ENCODE peak calls at places on chromosomes 12 and 14, in six cellular contexts. J is epithelial cell of proximal tubule, F is mucosa of descending colon, V is tibial artery, X is lower leg skin, D is pancreas. T is an unnamed sample.

GRCh38 chr12:57479376-57480115 is at the start of gene ARHGAP9:
- DNase-seq in J (no peak), F (no peak), V (no peak), X (no peak), D (no peak), T (no peak)

GRCh38 chr14:60565211-60565610 is 56.3 kb downstream of the SIX6 start:
- DNase-seq in J (peak; percentile 81), F (no peak), V (no peak), X (no peak), D (no peak), T (peak; percentile 88)

GRCh38 chr14:44778562-44778961 is 183.2 kb downstream of the KLHL28 start:
- DNase-seq in J (no peak), F (no peak), V (no peak), X (no peak), D (no peak), T (no peak)

GRCh38 chr12:24363177-24363754 is 413.8 kb upstream of the SOX5 start:
- DNase-seq in J (no peak), F (peak; percentile 21), V (no peak), X (no peak), D (no peak), T (no peak)

GRCh38 chr12:18250313-18250916 is 10.9 kb upstream of the PIK3C2G start:
- DNase-seq in J (peak; percentile 16), F (peak; percentile 62), V (no peak), X (no peak), D (peak; percentile 14), T (peak; percentile 26)

GRCh38 chr14:22024117-22024516 is 350.5 kb upstream of the OR4E1 start:
- DNase-seq in J (no peak), F (no peak), V (no peak), X (no peak), D (no peak), T (no peak)

GRCh38 chr14:94682061-94682516 is 69.9 kb downstream of the SERPINA3 start:
- DNase-seq in J (no peak), F (no peak), V (peak; percentile 43), X (no peak), D (no peak), T (no peak)

GRCh38 chr12:76183459-76184186 is 99.1 kb upstream of the NAP1L1 start:
- DNase-seq in J (peak; percentile 84), F (peak; percentile 18), V (no peak), X (peak; percentile 49), D (no peak), T (peak; percentile 86)

GRCh38 chr12:110311903-110312302 is 30.9 kb downstream of the ATP2A2 start:
- DNase-seq in J (no peak), F (no peak), V (no peak), X (no peak), D (no peak), T (no peak)

GRCh38 chr14:72894623-72895378 is 900 bp upstream of the DPF3 start:
- DNase-seq in J (no peak), F (peak; percentile 44), V (no peak), X (no peak), D (peak; percentile 26), T (no peak)

GRCh38 chr12:72570601-72571000 is 298.4 kb downstream of the TRHDE start:
- DNase-seq in J (no peak), F (peak; percentile 4), V (no peak), X (no peak), D (no peak), T (no peak)

GRCh38 chr12:120584343-120585149 is 3.3 kb upstream of the POP5 start:
- DNase-seq in J (no peak), F (peak; percentile 56), V (peak; percentile 75), X (no peak), D (peak; percentile 39), T (no peak)

GRCh38 chr14:74213907-74214803 is 25.1 kb upstream of the VSX2 start:
- DNase-seq in J (no peak), F (no peak), V (no peak), X (no peak), D (no peak), T (no peak)

GRCh38 chr12:132327351-132328171 is 1.8 kb downstream of the GALNT9 start:
- DNase-seq in J (peak; percentile 73), F (peak; percentile 27), V (no peak), X (peak; percentile 36), D (no peak), T (peak; percentile 55)

GRCh38 chr12:20367731-20368652 is at the start of gene PDE3A:
- DNase-seq in J (peak; percentile 40), F (peak; percentile 76), V (peak; percentile 89), X (peak; percentile 23), D (peak; percentile 25), T (no peak)

GRCh38 chr14:92651106-92651792 is 97.2 kb downstream of the LGMN start:
- DNase-seq in J (no peak), F (peak; percentile 30), V (peak; percentile 77), X (peak; percentile 37), D (no peak), T (no peak)

GRCh38 chr14:22556990-22557623 is 31.9 kb downstream of the DAD1 start:
- DNase-seq in J (no peak), F (peak; percentile 90), V (peak; percentile 91), X (peak; percentile 67), D (peak; percentile 87), T (no peak)

GRCh38 chr12:49086116-49086515 is 8.5 kb downstream of the DHH start:
- DNase-seq in J (no peak), F (no peak), V (no peak), X (no peak), D (no peak), T (no peak)

GRCh38 chr12:114013601-114014345 is 47.6 kb upstream of the RBM19 start:
- DNase-seq in J (no peak), F (no peak), V (no peak), X (no peak), D (no peak), T (no peak)

DNA sequence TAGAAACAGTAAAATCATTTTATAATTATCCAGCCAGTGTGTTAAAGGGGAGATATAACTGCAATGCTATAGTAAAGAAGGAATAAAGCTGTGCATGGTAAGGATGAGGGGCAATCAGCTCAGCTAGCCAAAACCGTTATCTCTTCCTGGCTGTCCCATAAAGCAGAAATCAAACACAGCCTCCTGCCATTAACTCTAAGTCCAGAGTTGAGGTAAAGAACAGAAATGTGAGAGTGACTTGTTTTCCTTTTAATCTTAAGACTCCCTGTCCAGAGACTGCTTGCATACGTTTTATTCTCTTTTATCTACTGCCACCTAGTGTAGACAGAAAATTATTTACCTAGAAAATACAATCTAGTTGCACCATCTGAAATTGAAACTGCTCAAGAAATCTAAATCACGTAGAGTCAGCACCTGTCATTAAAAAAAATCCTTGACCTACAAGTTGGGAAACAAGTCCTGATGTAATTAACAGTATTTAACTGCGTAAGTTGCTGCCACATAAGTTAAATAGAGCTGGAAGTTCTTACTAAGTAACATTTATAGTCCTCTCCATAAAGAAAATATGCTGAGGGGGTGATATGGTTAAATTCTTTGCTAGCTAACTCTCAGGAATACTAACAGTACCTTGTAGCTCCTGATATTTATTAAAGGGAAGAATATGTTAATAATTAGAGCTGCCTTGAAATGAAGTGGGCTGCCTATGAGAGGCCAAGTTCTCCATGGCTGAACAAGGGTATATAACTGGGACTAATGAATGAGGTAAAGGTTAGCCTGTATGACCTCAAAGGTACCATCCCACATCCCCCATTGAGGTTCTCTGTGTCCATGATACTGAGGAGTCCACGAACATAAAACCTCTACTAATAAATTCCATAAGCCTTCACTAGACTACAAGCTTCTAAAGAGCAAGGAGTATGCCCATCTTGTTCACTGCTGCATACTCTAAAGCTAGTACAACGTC is 62.7 kb downstream of the GALNT4 start:
- DNase-seq in J (no peak), F (no peak), V (no peak), X (no peak), D (no peak), T (peak; percentile 49)
- TF ChIP-seq CTCF in J (peak; percentile 58), F (no peak), V (peak; percentile 60), X (no peak), D (peak; percentile 26), T (peak; percentile 33)

DNA sequence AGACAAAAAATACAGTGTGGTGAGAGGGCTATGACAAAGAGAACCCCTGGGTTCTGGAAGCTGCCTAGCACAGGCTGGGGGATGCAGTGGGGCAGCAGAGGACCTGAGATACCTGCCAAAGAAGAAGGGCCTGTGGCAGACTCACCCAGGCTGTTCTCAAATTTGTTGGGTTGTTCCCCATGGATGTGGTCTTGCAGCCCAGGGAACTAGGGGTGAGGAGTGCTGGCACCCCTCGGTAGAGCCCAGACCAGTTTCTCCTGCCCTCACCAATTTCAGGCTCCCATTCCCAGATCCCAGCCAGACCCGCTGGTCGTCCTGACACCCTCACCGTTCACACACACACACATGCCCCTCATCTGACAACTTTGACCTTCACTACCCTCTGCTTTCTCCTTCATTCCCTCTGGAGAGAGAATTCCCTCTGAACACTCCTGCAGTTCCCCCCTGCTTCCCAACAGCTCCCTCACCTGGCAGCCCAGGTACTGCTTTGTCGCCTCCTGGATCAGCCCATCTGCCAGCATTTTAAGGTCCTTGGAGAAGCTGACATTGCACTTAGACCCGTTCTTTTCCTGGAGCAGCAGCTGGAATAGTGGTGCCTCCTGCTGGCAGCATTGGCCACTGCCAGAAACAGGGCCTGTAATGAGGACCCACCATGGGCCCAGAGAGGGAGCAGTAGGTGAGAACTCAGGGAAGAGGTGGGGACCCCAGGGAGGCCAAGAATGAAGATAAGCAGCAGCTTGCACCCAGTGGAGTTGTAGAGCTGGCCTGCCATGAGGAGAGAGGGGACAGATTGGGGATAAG is 5.9 kb upstream of the GDF11 start:
- DNase-seq in J (no peak), F (peak; percentile 91), V (peak; percentile 83), X (no peak), D (peak; percentile 89), T (no peak)
- H3K4me3 ChIP-seq in J (no peak overlapping the region), F (no peak overlapping the region), V (no peak overlapping the region), X (no peak overlapping the region), D (no peak overlapping the region), T (no peak overlapping the region)

GRCh38 chr12:44247588-44247987 is 411.7 kb downstream of the TMEM117 start:
- DNase-seq in J (no peak), F (no peak), V (no peak), X (no peak), D (no peak), T (no peak)
- TF ChIP-seq CTCF in J (peak; percentile 34), F (no peak), V (no peak), X (no peak), D (no peak), T (peak; percentile 17)

GRCh38 chr12:124368421-124369032 is 73.6 kb downstream of the RFLNA start:
- DNase-seq in J (no peak), F (no peak), V (no peak), X (no peak), D (no peak), T (no peak)

GRCh38 chr12:124369055-124369900 is 74.4 kb downstream of the RFLNA start:
- DNase-seq in J (no peak), F (peak; percentile 83), V (peak; percentile 99), X (peak; percentile 75), D (peak; percentile 97), T (no peak)

GRCh38 chr12:124370851-124371250 is 76.0 kb downstream of the RFLNA start:
- DNase-seq in J (no peak), F (no peak), V (no peak), X (no peak), D (no peak), T (no peak)

GRCh38 chr12:124370384-124370783 is 75.5 kb downstream of the RFLNA start:
- DNase-seq in J (no peak), F (no peak), V (no peak), X (no peak), D (no peak), T (no peak)

DNA sequence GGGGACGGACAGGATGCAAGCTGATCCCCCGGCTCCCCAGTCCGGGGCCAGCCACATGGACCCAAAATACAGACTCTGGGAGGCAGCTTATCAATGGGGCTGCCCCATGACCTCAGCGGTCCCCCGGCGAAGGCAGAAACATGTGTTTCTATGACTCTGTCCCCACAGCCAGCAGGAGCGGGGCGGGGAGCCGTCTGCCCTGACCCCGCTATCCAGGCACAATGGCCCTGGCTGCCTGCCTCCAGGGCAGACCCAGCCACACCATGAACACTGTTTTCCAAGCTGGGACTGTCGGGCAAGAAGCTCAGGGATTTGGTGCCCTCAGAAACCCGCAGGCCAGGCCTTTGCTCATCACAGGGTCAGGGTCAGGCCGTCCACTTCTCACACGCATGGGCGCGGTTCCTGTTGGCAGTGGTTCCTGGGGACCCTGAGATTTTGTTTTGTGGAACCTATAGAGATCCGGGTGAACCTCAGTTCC is 75.0 kb downstream of the RFLNA start:
- DNase-seq in J (no peak), F (no peak), V (no peak), X (no peak), D (no peak), T (no peak)
- H3K4me3 ChIP-seq in J (no peak overlapping the region), F (no peak overlapping the region), V (no peak overlapping the region), X (no peak overlapping the region), D (no peak overlapping the region), T (no peak overlapping the region)